ENCODE peak calls at places on chromosomes 7 and 10, in ten cellular contexts. One of them, this sample, is unnamed.

GRCh38 chr10:112275512-112276245 is 7.5 kb upstream of the TECTB start:
- DNase-seq in IMR-90: no peak
- DNase-seq in HCT116: no peak
- DNase-seq in GM12892: no peak
- DNase-seq in stomach: no peak
- DNase-seq in GM12891: no peak
- DNase-seq in NB4: no peak
- DNase-seq in transverse colon: no peak
- DNase-seq in adrenal gland: no peak
- DNase-seq in heart left ventricle: no peak
- DNase-seq in this sample: no peak

GRCh38 chr7:66050990-66051424 is 24.6 kb upstream of the ASL start:
- DNase-seq in IMR-90: peak
- DNase-seq in HCT116: no peak
- DNase-seq in GM12892: no peak
- DNase-seq in stomach: peak
- DNase-seq in GM12891: no peak
- DNase-seq in NB4: no peak
- DNase-seq in transverse colon: no peak
- DNase-seq in adrenal gland: peak
- DNase-seq in heart left ventricle: no peak
- DNase-seq in this sample: peak

GRCh38 chr7:127413962-127414361 is 21.5 kb upstream of the ZNF800 start:
- DNase-seq in IMR-90: no peak
- DNase-seq in HCT116: no peak
- DNase-seq in GM12892: no peak
- DNase-seq in stomach: no peak
- DNase-seq in GM12891: no peak
- DNase-seq in NB4: peak
- DNase-seq in transverse colon: no peak
- DNase-seq in adrenal gland: no peak
- DNase-seq in heart left ventricle: no peak
- DNase-seq in this sample: no peak

GRCh38 chr10:72320676-72321247 is 34.0 kb downstream of the DNAJB12 start:
- DNase-seq in IMR-90: peak
- DNase-seq in HCT116: peak
- DNase-seq in GM12892: peak
- DNase-seq in stomach: peak
- DNase-seq in GM12891: no peak
- DNase-seq in NB4: peak
- DNase-seq in transverse colon: peak
- DNase-seq in adrenal gland: peak
- DNase-seq in heart left ventricle: no peak
- DNase-seq in this sample: peak

GRCh38 chr10:110206988-110207804 is at the start of gene MXI1:
- DNase-seq in IMR-90: peak
- DNase-seq in HCT116: peak
- DNase-seq in GM12892: peak
- DNase-seq in stomach: peak
- DNase-seq in GM12891: peak
- DNase-seq in NB4: peak
- DNase-seq in transverse colon: peak
- DNase-seq in adrenal gland: peak
- DNase-seq in heart left ventricle: peak
- DNase-seq in this sample: peak

GRCh38 chr7:33651998-33652397 is 253.3 kb upstream of the BMPER start:
- DNase-seq in IMR-90: no peak
- DNase-seq in HCT116: no peak
- DNase-seq in GM12892: no peak
- DNase-seq in stomach: no peak
- DNase-seq in GM12891: no peak
- DNase-seq in NB4: no peak
- DNase-seq in transverse colon: no peak
- DNase-seq in adrenal gland: no peak
- DNase-seq in heart left ventricle: no peak
- DNase-seq in this sample: no peak

GRCh38 chr7:22651036-22651435 is 76.0 kb upstream of the IL6 start:
- DNase-seq in IMR-90: peak
- DNase-seq in HCT116: no peak
- DNase-seq in GM12892: no peak
- DNase-seq in stomach: no peak
- DNase-seq in GM12891: no peak
- DNase-seq in NB4: no peak
- DNase-seq in transverse colon: no peak
- DNase-seq in adrenal gland: no peak
- DNase-seq in heart left ventricle: no peak
- DNase-seq in this sample: no peak

GRCh38 chr10:26334232-26334931 is 103.8 kb upstream of the APBB1IP start:
- DNase-seq in IMR-90: no peak
- DNase-seq in HCT116: no peak
- DNase-seq in GM12892: no peak
- DNase-seq in stomach: no peak
- DNase-seq in GM12891: no peak
- DNase-seq in NB4: no peak
- DNase-seq in transverse colon: no peak
- DNase-seq in adrenal gland: no peak
- DNase-seq in heart left ventricle: no peak
- DNase-seq in this sample: no peak

GRCh38 chr7:158432369-158433270 is 155.0 kb downstream of the PTPRN2 start:
- DNase-seq in IMR-90: no peak
- DNase-seq in HCT116: no peak
- DNase-seq in GM12892: no peak
- DNase-seq in stomach: peak
- DNase-seq in GM12891: no peak
- DNase-seq in NB4: peak
- DNase-seq in transverse colon: peak
- DNase-seq in adrenal gland: no peak
- DNase-seq in heart left ventricle: no peak
- DNase-seq in this sample: no peak

GRCh38 chr10:110392860-110393732 is 88.4 kb upstream of the SMNDC1 start:
- DNase-seq in IMR-90: peak
- DNase-seq in HCT116: no peak
- DNase-seq in GM12892: no peak
- DNase-seq in stomach: no peak
- DNase-seq in GM12891: no peak
- DNase-seq in NB4: peak
- DNase-seq in transverse colon: peak
- DNase-seq in adrenal gland: peak
- DNase-seq in heart left ventricle: no peak
- DNase-seq in this sample: no peak

GRCh38 chr7:151409555-151410404 is at the start of gene WDR86:
- DNase-seq in IMR-90: no peak
- DNase-seq in HCT116: no peak
- DNase-seq in GM12892: peak
- DNase-seq in stomach: no peak
- DNase-seq in GM12891: peak
- DNase-seq in NB4: no peak
- DNase-seq in transverse colon: no peak
- DNase-seq in adrenal gland: no peak
- DNase-seq in heart left ventricle: no peak
- DNase-seq in this sample: no peak

GRCh38 chr7:40306596-40306995 is 171.8 kb downstream of the SUGCT start:
- DNase-seq in IMR-90: peak
- DNase-seq in HCT116: no peak
- DNase-seq in GM12892: no peak
- DNase-seq in stomach: no peak
- DNase-seq in GM12891: no peak
- DNase-seq in NB4: no peak
- DNase-seq in transverse colon: no peak
- DNase-seq in adrenal gland: no peak
- DNase-seq in heart left ventricle: no peak
- DNase-seq in this sample: no peak

GRCh38 chr10:35642023-35642792 is at the start of gene FZD8:
- DNase-seq in IMR-90: peak
- DNase-seq in HCT116: peak
- DNase-seq in GM12892: peak
- DNase-seq in stomach: peak
- DNase-seq in GM12891: peak
- DNase-seq in NB4: peak
- DNase-seq in transverse colon: peak
- DNase-seq in adrenal gland: peak
- DNase-seq in heart left ventricle: peak
- DNase-seq in this sample: peak

GRCh38 chr7:136869991-136870798 is 1.7 kb downstream of the CHRM2 start:
- DNase-seq in IMR-90: peak
- DNase-seq in HCT116: no peak
- DNase-seq in GM12892: no peak
- DNase-seq in stomach: no peak
- DNase-seq in GM12891: no peak
- DNase-seq in NB4: no peak
- DNase-seq in transverse colon: no peak
- DNase-seq in adrenal gland: no peak
- DNase-seq in heart left ventricle: peak
- DNase-seq in this sample: no peak

GRCh38 chr7:99837649-99838361 is 10.0 kb downstream of the CYP3A43 start:
- DNase-seq in IMR-90: no peak
- DNase-seq in HCT116: no peak
- DNase-seq in GM12892: no peak
- DNase-seq in stomach: no peak
- DNase-seq in GM12891: peak
- DNase-seq in NB4: peak
- DNase-seq in transverse colon: no peak
- DNase-seq in adrenal gland: no peak
- DNase-seq in heart left ventricle: no peak
- DNase-seq in this sample: no peak

GRCh38 chr10:30784896-30785605 is 155.5 kb upstream of the LYZL2 start:
- DNase-seq in IMR-90: peak
- DNase-seq in HCT116: no peak
- DNase-seq in GM12892: no peak
- DNase-seq in stomach: peak
- DNase-seq in GM12891: peak
- DNase-seq in NB4: peak
- DNase-seq in transverse colon: peak
- DNase-seq in adrenal gland: peak
- DNase-seq in heart left ventricle: peak
- DNase-seq in this sample: peak

GRCh38 chr7:152180587-152180986 is 155.1 kb downstream of the GALNT11 start:
- DNase-seq in IMR-90: no peak
- DNase-seq in HCT116: no peak
- DNase-seq in GM12892: no peak
- DNase-seq in stomach: no peak
- DNase-seq in GM12891: no peak
- DNase-seq in NB4: no peak
- DNase-seq in transverse colon: no peak
- DNase-seq in adrenal gland: peak
- DNase-seq in heart left ventricle: no peak
- DNase-seq in this sample: no peak

GRCh38 chr7:64541438-64542359 is 21.2 kb downstream of the ZNF680 start:
- DNase-seq in IMR-90: peak
- DNase-seq in HCT116: peak
- DNase-seq in GM12892: no peak
- DNase-seq in stomach: no peak
- DNase-seq in GM12891: no peak
- DNase-seq in NB4: peak
- DNase-seq in transverse colon: no peak
- DNase-seq in adrenal gland: peak
- DNase-seq in heart left ventricle: no peak
- DNase-seq in this sample: peak

GRCh38 chr7:26182283-26182682 is 18.3 kb downstream of the HNRNPA2B1 start:
- DNase-seq in IMR-90: no peak
- DNase-seq in HCT116: no peak
- DNase-seq in GM12892: no peak
- DNase-seq in stomach: no peak
- DNase-seq in GM12891: no peak
- DNase-seq in NB4: peak
- DNase-seq in transverse colon: no peak
- DNase-seq in adrenal gland: peak
- DNase-seq in heart left ventricle: no peak
- DNase-seq in this sample: no peak
- TF ChIP-seq POLR2A in IMR-90: no peak
- TF ChIP-seq POLR2A in HCT116: no peak
- TF ChIP-seq POLR2A in GM12892: no peak
- TF ChIP-seq POLR2A in stomach: no peak
- TF ChIP-seq POLR2A in GM12891: peak
- TF ChIP-seq POLR2A in NB4: peak
- TF ChIP-seq POLR2A in transverse colon: peak
- TF ChIP-seq POLR2A in adrenal gland: no peak
- TF ChIP-seq POLR2A in heart left ventricle: no peak
- TF ChIP-seq POLR2A in this sample: no peak

GRCh38 chr10:88152720-88153119 is 289.3 kb downstream of the PTEN start:
- DNase-seq in IMR-90: peak
- DNase-seq in HCT116: peak
- DNase-seq in GM12892: peak
- DNase-seq in stomach: no peak
- DNase-seq in GM12891: peak
- DNase-seq in NB4: peak
- DNase-seq in transverse colon: no peak
- DNase-seq in adrenal gland: no peak
- DNase-seq in heart left ventricle: no peak
- DNase-seq in this sample: peak
- TF ChIP-seq POLR2A in IMR-90: peak
- TF ChIP-seq POLR2A in HCT116: no peak
- TF ChIP-seq POLR2A in GM12892: peak
- TF ChIP-seq POLR2A in stomach: no peak
- TF ChIP-seq POLR2A in GM12891: peak
- TF ChIP-seq POLR2A in NB4: no peak
- TF ChIP-seq POLR2A in transverse colon: no peak
- TF ChIP-seq POLR2A in adrenal gland: no peak
- TF ChIP-seq POLR2A in heart left ventricle: no peak
- TF ChIP-seq POLR2A in this sample: peak

DNA sequence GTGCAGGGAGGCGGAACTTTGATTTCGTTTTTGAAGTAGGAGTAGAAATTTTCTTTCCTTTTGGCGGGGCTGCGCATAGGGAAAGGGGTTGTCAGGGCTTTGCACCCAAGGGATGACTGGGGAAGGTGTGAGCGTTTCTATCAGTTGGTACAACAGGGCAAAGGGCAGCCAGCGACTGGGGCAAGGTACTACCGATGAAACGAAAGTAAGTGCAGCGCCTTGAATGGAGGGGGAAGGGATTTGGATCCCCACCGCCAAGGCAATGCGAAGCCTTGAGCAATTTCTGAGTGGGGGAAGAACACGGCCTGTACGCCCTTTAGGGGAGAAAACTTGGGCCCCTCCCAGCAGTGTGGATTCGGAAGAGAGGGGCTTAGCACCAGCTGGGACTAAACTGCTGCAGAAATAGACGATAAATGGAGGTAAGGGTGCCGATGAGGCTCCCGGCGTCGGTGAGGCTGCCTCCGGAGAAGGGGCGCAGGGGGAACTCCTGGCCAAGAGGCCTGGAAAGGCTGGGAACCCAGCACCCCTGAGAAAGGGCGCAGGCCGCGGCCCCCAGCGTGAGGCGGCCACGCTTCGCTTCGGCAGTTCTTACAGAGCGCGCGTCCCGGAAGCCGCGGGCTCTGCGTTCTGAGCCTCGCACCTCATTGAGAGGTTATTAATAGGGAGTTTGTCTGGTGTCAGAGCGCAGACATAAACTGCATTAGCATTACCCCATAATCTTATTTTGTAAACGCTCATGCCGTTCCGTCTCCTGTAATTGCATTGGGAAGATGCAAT is 10.0 kb upstream of the TLX1 start:
- DNase-seq in IMR-90: no peak
- DNase-seq in HCT116: no peak
- DNase-seq in GM12892: no peak
- DNase-seq in stomach: peak
- DNase-seq in GM12891: no peak
- DNase-seq in NB4: peak
- DNase-seq in transverse colon: peak
- DNase-seq in adrenal gland: no peak
- DNase-seq in heart left ventricle: no peak
- DNase-seq in this sample: no peak
- TF ChIP-seq POLR2A in IMR-90: no peak
- TF ChIP-seq POLR2A in HCT116: no peak
- TF ChIP-seq POLR2A in GM12892: no peak
- TF ChIP-seq POLR2A in stomach: no peak
- TF ChIP-seq POLR2A in GM12891: no peak
- TF ChIP-seq POLR2A in NB4: no peak
- TF ChIP-seq POLR2A in transverse colon: peak
- TF ChIP-seq POLR2A in adrenal gland: no peak
- TF ChIP-seq POLR2A in heart left ventricle: no peak
- TF ChIP-seq POLR2A in this sample: no peak

GRCh38 chr7:1503816-1504775 is at the start of gene INTS1:
- DNase-seq in IMR-90: peak
- DNase-seq in HCT116: peak
- DNase-seq in GM12892: peak
- DNase-seq in stomach: peak
- DNase-seq in GM12891: peak
- DNase-seq in NB4: peak
- DNase-seq in transverse colon: peak
- DNase-seq in adrenal gland: peak
- DNase-seq in heart left ventricle: peak
- DNase-seq in this sample: peak
- TF ChIP-seq POLR2A in IMR-90: peak
- TF ChIP-seq POLR2A in HCT116: peak
- TF ChIP-seq POLR2A in GM12892: peak
- TF ChIP-seq POLR2A in stomach: no peak
- TF ChIP-seq POLR2A in GM12891: peak
- TF ChIP-seq POLR2A in NB4: peak
- TF ChIP-seq POLR2A in transverse colon: peak
- TF ChIP-seq POLR2A in adrenal gland: peak
- TF ChIP-seq POLR2A in heart left ventricle: peak
- TF ChIP-seq POLR2A in this sample: peak

This sample was measured in H54.